ENCODE peak calls at places on chromosomes 12 and 14, in nine cellular contexts. One of them, this sample, is unnamed.

GRCh38 chr14:105941226-105942166 is 415.1 kb downstream of the TMEM121 start:
- DNase-seq in DMS79 treated with DMSO at 0.1 percent for 48 hours: no peak
- DNase-seq in activated CD8-positive, alpha-beta memory T cell treated with anti-CD3 and anti-CD28 coated beads for 48 hours: no peak
- DNase-seq in pons: no peak
- DNase-seq in A673: no peak
- DNase-seq in anterior cingulate cortex: no peak
- DNase-seq in pulmonary artery endothelial cell: no peak
- DNase-seq in HL-60: no peak
- DNase-seq in amygdala: no peak
- DNase-seq in this sample: peak

GRCh38 chr14:99320105-99320572 is 48.1 kb upstream of the BCL11B start:
- DNase-seq in amygdala: no peak
- DNase-seq in pulmonary artery endothelial cell: no peak
- DNase-seq in anterior cingulate cortex: peak
- DNase-seq in pons: no peak
- DNase-seq in HL-60: peak
- DNase-seq in DMS79 treated with DMSO at 0.1 percent for 48 hours: no peak
- DNase-seq in activated CD8-positive, alpha-beta memory T cell treated with anti-CD3 and anti-CD28 coated beads for 48 hours: peak
- DNase-seq in A673: peak
- DNase-seq in this sample: no peak

GRCh38 chr12:47686645-47687240 is 19.1 kb downstream of the RPAP3 start:
- DNase-seq in pons: peak
- DNase-seq in pulmonary artery endothelial cell: peak
- DNase-seq in amygdala: no peak
- DNase-seq in anterior cingulate cortex: no peak
- DNase-seq in activated CD8-positive, alpha-beta memory T cell treated with anti-CD3 and anti-CD28 coated beads for 48 hours: no peak
- DNase-seq in DMS79 treated with DMSO at 0.1 percent for 48 hours: no peak
- DNase-seq in HL-60: peak
- DNase-seq in A673: peak
- DNase-seq in this sample: no peak

GRCh38 chr14:101233016-101233355 is 328.3 kb upstream of the DIO3 start:
- DNase-seq in A673: no peak
- DNase-seq in pulmonary artery endothelial cell: no peak
- DNase-seq in HL-60: no peak
- DNase-seq in amygdala: no peak
- DNase-seq in pons: no peak
- DNase-seq in anterior cingulate cortex: no peak
- DNase-seq in activated CD8-positive, alpha-beta memory T cell treated with anti-CD3 and anti-CD28 coated beads for 48 hours: no peak
- DNase-seq in DMS79 treated with DMSO at 0.1 percent for 48 hours: no peak
- DNase-seq in this sample: peak

GRCh38 chr12:11814362-11814761 is 164.9 kb downstream of the ETV6 start:
- DNase-seq in pons: peak
- DNase-seq in HL-60: no peak
- DNase-seq in amygdala: no peak
- DNase-seq in activated CD8-positive, alpha-beta memory T cell treated with anti-CD3 and anti-CD28 coated beads for 48 hours: no peak
- DNase-seq in anterior cingulate cortex: no peak
- DNase-seq in A673: peak
- DNase-seq in pulmonary artery endothelial cell: no peak
- DNase-seq in DMS79 treated with DMSO at 0.1 percent for 48 hours: no peak
- DNase-seq in this sample: no peak

GRCh38 chr12:11695321-11695720 is 45.8 kb downstream of the ETV6 start:
- DNase-seq in pons: no peak
- DNase-seq in A673: no peak
- DNase-seq in activated CD8-positive, alpha-beta memory T cell treated with anti-CD3 and anti-CD28 coated beads for 48 hours: no peak
- DNase-seq in DMS79 treated with DMSO at 0.1 percent for 48 hours: peak
- DNase-seq in anterior cingulate cortex: no peak
- DNase-seq in amygdala: no peak
- DNase-seq in pulmonary artery endothelial cell: no peak
- DNase-seq in HL-60: no peak
- DNase-seq in this sample: no peak

GRCh38 chr12:129949652-129950051 is 45.8 kb upstream of the TMEM132D start:
- DNase-seq in DMS79 treated with DMSO at 0.1 percent for 48 hours: no peak
- DNase-seq in amygdala: no peak
- DNase-seq in activated CD8-positive, alpha-beta memory T cell treated with anti-CD3 and anti-CD28 coated beads for 48 hours: no peak
- DNase-seq in pons: no peak
- DNase-seq in A673: no peak
- DNase-seq in pulmonary artery endothelial cell: no peak
- DNase-seq in HL-60: no peak
- DNase-seq in anterior cingulate cortex: no peak
- DNase-seq in this sample: peak

GRCh38 chr14:101098641-101099040 is 195.1 kb upstream of the RTL1 start:
- DNase-seq in amygdala: no peak
- DNase-seq in pulmonary artery endothelial cell: peak
- DNase-seq in pons: no peak
- DNase-seq in anterior cingulate cortex: no peak
- DNase-seq in HL-60: no peak
- DNase-seq in DMS79 treated with DMSO at 0.1 percent for 48 hours: no peak
- DNase-seq in A673: peak
- DNase-seq in activated CD8-positive, alpha-beta memory T cell treated with anti-CD3 and anti-CD28 coated beads for 48 hours: no peak
- DNase-seq in this sample: no peak

GRCh38 chr14:76267322-76268012 is 108.5 kb upstream of the ESRRB start:
- DNase-seq in DMS79 treated with DMSO at 0.1 percent for 48 hours: peak
- DNase-seq in pons: peak
- DNase-seq in A673: peak
- DNase-seq in anterior cingulate cortex: peak
- DNase-seq in activated CD8-positive, alpha-beta memory T cell treated with anti-CD3 and anti-CD28 coated beads for 48 hours: no peak
- DNase-seq in pulmonary artery endothelial cell: no peak
- DNase-seq in amygdala: peak
- DNase-seq in HL-60: no peak
- DNase-seq in this sample: no peak

GRCh38 chr12:130222519-130223255 is 60.4 kb downstream of the FZD10 start:
- DNase-seq in DMS79 treated with DMSO at 0.1 percent for 48 hours: no peak
- DNase-seq in A673: no peak
- DNase-seq in pulmonary artery endothelial cell: no peak
- DNase-seq in activated CD8-positive, alpha-beta memory T cell treated with anti-CD3 and anti-CD28 coated beads for 48 hours: no peak
- DNase-seq in amygdala: peak
- DNase-seq in pons: no peak
- DNase-seq in HL-60: no peak
- DNase-seq in anterior cingulate cortex: no peak
- DNase-seq in this sample: no peak

GRCh38 chr14:60508707-60509437 is at the start of gene SIX6:
- DNase-seq in A673: peak
- DNase-seq in anterior cingulate cortex: no peak
- DNase-seq in pulmonary artery endothelial cell: no peak
- DNase-seq in activated CD8-positive, alpha-beta memory T cell treated with anti-CD3 and anti-CD28 coated beads for 48 hours: no peak
- DNase-seq in pons: no peak
- DNase-seq in HL-60: no peak
- DNase-seq in amygdala: no peak
- DNase-seq in DMS79 treated with DMSO at 0.1 percent for 48 hours: peak
- DNase-seq in this sample: no peak

GRCh38 chr14:79044894-79045624 is 874.9 kb downstream of the NRXN3 start:
- DNase-seq in activated CD8-positive, alpha-beta memory T cell treated with anti-CD3 and anti-CD28 coated beads for 48 hours: no peak
- DNase-seq in amygdala: no peak
- DNase-seq in pons: no peak
- DNase-seq in anterior cingulate cortex: no peak
- DNase-seq in HL-60: no peak
- DNase-seq in A673: no peak
- DNase-seq in pulmonary artery endothelial cell: peak
- DNase-seq in DMS79 treated with DMSO at 0.1 percent for 48 hours: no peak
- DNase-seq in this sample: no peak

GRCh38 chr12:92488735-92489134 is 214.1 kb upstream of the PLEKHG7 start:
- DNase-seq in A673: no peak
- DNase-seq in pons: no peak
- DNase-seq in activated CD8-positive, alpha-beta memory T cell treated with anti-CD3 and anti-CD28 coated beads for 48 hours: no peak
- DNase-seq in anterior cingulate cortex: no peak
- DNase-seq in pulmonary artery endothelial cell: no peak
- DNase-seq in HL-60: no peak
- DNase-seq in amygdala: no peak
- DNase-seq in DMS79 treated with DMSO at 0.1 percent for 48 hours: no peak
- DNase-seq in this sample: no peak

GRCh38 chr12:27340971-27341370 is 8.3 kb downstream of the BMAL2 start:
- DNase-seq in A673: no peak
- DNase-seq in pons: no peak
- DNase-seq in DMS79 treated with DMSO at 0.1 percent for 48 hours: no peak
- DNase-seq in anterior cingulate cortex: no peak
- DNase-seq in pulmonary artery endothelial cell: no peak
- DNase-seq in activated CD8-positive, alpha-beta memory T cell treated with anti-CD3 and anti-CD28 coated beads for 48 hours: no peak
- DNase-seq in amygdala: no peak
- DNase-seq in HL-60: no peak
- DNase-seq in this sample: no peak

GRCh38 chr12:76195920-76196319 is 111.4 kb upstream of the NAP1L1 start:
- DNase-seq in amygdala: no peak
- DNase-seq in A673: no peak
- DNase-seq in activated CD8-positive, alpha-beta memory T cell treated with anti-CD3 and anti-CD28 coated beads for 48 hours: no peak
- DNase-seq in anterior cingulate cortex: no peak
- DNase-seq in pons: no peak
- DNase-seq in DMS79 treated with DMSO at 0.1 percent for 48 hours: no peak
- DNase-seq in HL-60: no peak
- DNase-seq in pulmonary artery endothelial cell: no peak
- DNase-seq in this sample: no peak

GRCh38 chr14:91373591-91374245 is 43.9 kb downstream of the CCDC88C start:
- DNase-seq in amygdala: no peak
- DNase-seq in activated CD8-positive, alpha-beta memory T cell treated with anti-CD3 and anti-CD28 coated beads for 48 hours: no peak
- DNase-seq in A673: peak
- DNase-seq in pons: no peak
- DNase-seq in HL-60: no peak
- DNase-seq in pulmonary artery endothelial cell: no peak
- DNase-seq in DMS79 treated with DMSO at 0.1 percent for 48 hours: no peak
- DNase-seq in anterior cingulate cortex: no peak
- DNase-seq in this sample: no peak

GRCh38 chr14:64201931-64202330 is 92.2 kb downstream of the ESR2 start:
- DNase-seq in HL-60: no peak
- DNase-seq in pulmonary artery endothelial cell: no peak
- DNase-seq in DMS79 treated with DMSO at 0.1 percent for 48 hours: no peak
- DNase-seq in pons: no peak
- DNase-seq in A673: no peak
- DNase-seq in amygdala: no peak
- DNase-seq in anterior cingulate cortex: no peak
- DNase-seq in activated CD8-positive, alpha-beta memory T cell treated with anti-CD3 and anti-CD28 coated beads for 48 hours: no peak
- DNase-seq in this sample: no peak

GRCh38 chr14:52837451-52837850 is 46.0 kb upstream of the GNPNAT1 start:
- DNase-seq in pons: no peak
- DNase-seq in pulmonary artery endothelial cell: no peak
- DNase-seq in activated CD8-positive, alpha-beta memory T cell treated with anti-CD3 and anti-CD28 coated beads for 48 hours: no peak
- DNase-seq in DMS79 treated with DMSO at 0.1 percent for 48 hours: no peak
- DNase-seq in anterior cingulate cortex: no peak
- DNase-seq in A673: no peak
- DNase-seq in HL-60: no peak
- DNase-seq in amygdala: no peak
- DNase-seq in this sample: no peak

GRCh38 chr12:58914457-58914856 is 5.8 kb downstream of the LRIG3 start:
- DNase-seq in activated CD8-positive, alpha-beta memory T cell treated with anti-CD3 and anti-CD28 coated beads for 48 hours: no peak
- DNase-seq in DMS79 treated with DMSO at 0.1 percent for 48 hours: no peak
- DNase-seq in pons: no peak
- DNase-seq in amygdala: no peak
- DNase-seq in A673: no peak
- DNase-seq in pulmonary artery endothelial cell: no peak
- DNase-seq in HL-60: no peak
- DNase-seq in anterior cingulate cortex: no peak
- DNase-seq in this sample: no peak

GRCh38 chr12:123937707-123938600 is 34.7 kb downstream of the CCDC92 start:
- DNase-seq in pulmonary artery endothelial cell: no peak
- DNase-seq in anterior cingulate cortex: no peak
- DNase-seq in A673: no peak
- DNase-seq in amygdala: no peak
- DNase-seq in DMS79 treated with DMSO at 0.1 percent for 48 hours: no peak
- DNase-seq in activated CD8-positive, alpha-beta memory T cell treated with anti-CD3 and anti-CD28 coated beads for 48 hours: peak
- DNase-seq in HL-60: no peak
- DNase-seq in pons: no peak
- DNase-seq in this sample: no peak

GRCh38 chr12:103901518-103902173 is 28.6 kb upstream of the HSP90B1 start:
- DNase-seq in anterior cingulate cortex: no peak
- DNase-seq in DMS79 treated with DMSO at 0.1 percent for 48 hours: peak
- DNase-seq in amygdala: no peak
- DNase-seq in activated CD8-positive, alpha-beta memory T cell treated with anti-CD3 and anti-CD28 coated beads for 48 hours: no peak
- DNase-seq in HL-60: no peak
- DNase-seq in pons: no peak
- DNase-seq in A673: no peak
- DNase-seq in pulmonary artery endothelial cell: no peak
- DNase-seq in this sample: no peak

GRCh38 chr14:22336031-22336430 is 253.0 kb downstream of the DAD1 start:
- DNase-seq in pulmonary artery endothelial cell: no peak
- DNase-seq in pons: no peak
- DNase-seq in amygdala: no peak
- DNase-seq in DMS79 treated with DMSO at 0.1 percent for 48 hours: no peak
- DNase-seq in activated CD8-positive, alpha-beta memory T cell treated with anti-CD3 and anti-CD28 coated beads for 48 hours: no peak
- DNase-seq in anterior cingulate cortex: no peak
- DNase-seq in HL-60: no peak
- DNase-seq in A673: no peak
- DNase-seq in this sample: no peak

GRCh38 chr12:120688527-120689071 is 1.6 kb downstream of the MLEC start:
- DNase-seq in DMS79 treated with DMSO at 0.1 percent for 48 hours: peak
- DNase-seq in pons: peak
- DNase-seq in HL-60: peak
- DNase-seq in amygdala: no peak
- DNase-seq in activated CD8-positive, alpha-beta memory T cell treated with anti-CD3 and anti-CD28 coated beads for 48 hours: no peak
- DNase-seq in A673: no peak
- DNase-seq in pulmonary artery endothelial cell: no peak
- DNase-seq in anterior cingulate cortex: no peak
- DNase-seq in this sample: no peak

GRCh38 chr12:51471465-51471864 is 46.8 kb downstream of the SLC4A8 start:
- DNase-seq in pons: peak
- DNase-seq in anterior cingulate cortex: no peak
- DNase-seq in pulmonary artery endothelial cell: peak
- DNase-seq in HL-60: no peak
- DNase-seq in A673: no peak
- DNase-seq in activated CD8-positive, alpha-beta memory T cell treated with anti-CD3 and anti-CD28 coated beads for 48 hours: no peak
- DNase-seq in DMS79 treated with DMSO at 0.1 percent for 48 hours: no peak
- DNase-seq in amygdala: no peak
- DNase-seq in this sample: no peak

GRCh38 chr12:41621288-41621687 is 433.2 kb downstream of the PDZRN4 start:
- DNase-seq in pulmonary artery endothelial cell: no peak
- DNase-seq in A673: no peak
- DNase-seq in HL-60: no peak
- DNase-seq in amygdala: no peak
- DNase-seq in DMS79 treated with DMSO at 0.1 percent for 48 hours: no peak
- DNase-seq in pons: no peak
- DNase-seq in anterior cingulate cortex: no peak
- DNase-seq in activated CD8-positive, alpha-beta memory T cell treated with anti-CD3 and anti-CD28 coated beads for 48 hours: no peak
- DNase-seq in this sample: no peak

GRCh38 chr12:132161796-132162507 is 17.7 kb downstream of the NOC4L start:
- DNase-seq in anterior cingulate cortex: no peak
- DNase-seq in A673: no peak
- DNase-seq in pons: no peak
- DNase-seq in activated CD8-positive, alpha-beta memory T cell treated with anti-CD3 and anti-CD28 coated beads for 48 hours: no peak
- DNase-seq in HL-60: no peak
- DNase-seq in pulmonary artery endothelial cell: no peak
- DNase-seq in DMS79 treated with DMSO at 0.1 percent for 48 hours: no peak
- DNase-seq in amygdala: no peak
- DNase-seq in this sample: no peak

GRCh38 chr14:77088219-77088618 is 9.8 kb upstream of the CIPC start:
- DNase-seq in HL-60: no peak
- DNase-seq in activated CD8-positive, alpha-beta memory T cell treated with anti-CD3 and anti-CD28 coated beads for 48 hours: no peak
- DNase-seq in pulmonary artery endothelial cell: no peak
- DNase-seq in amygdala: no peak
- DNase-seq in DMS79 treated with DMSO at 0.1 percent for 48 hours: peak
- DNase-seq in A673: no peak
- DNase-seq in pons: no peak
- DNase-seq in anterior cingulate cortex: no peak
- DNase-seq in this sample: no peak

GRCh38 chr12:116336542-116337065 is 59.1 kb upstream of the MED13L start:
- DNase-seq in pulmonary artery endothelial cell: no peak
- DNase-seq in anterior cingulate cortex: no peak
- DNase-seq in pons: no peak
- DNase-seq in DMS79 treated with DMSO at 0.1 percent for 48 hours: no peak
- DNase-seq in A673: no peak
- DNase-seq in HL-60: peak
- DNase-seq in amygdala: no peak
- DNase-seq in activated CD8-positive, alpha-beta memory T cell treated with anti-CD3 and anti-CD28 coated beads for 48 hours: no peak
- DNase-seq in this sample: peak

GRCh38 chr12:67709367-67709954 is 60.9 kb downstream of the DYRK2 start:
- DNase-seq in DMS79 treated with DMSO at 0.1 percent for 48 hours: no peak
- DNase-seq in A673: no peak
- DNase-seq in activated CD8-positive, alpha-beta memory T cell treated with anti-CD3 and anti-CD28 coated beads for 48 hours: no peak
- DNase-seq in pons: no peak
- DNase-seq in anterior cingulate cortex: no peak
- DNase-seq in amygdala: no peak
- DNase-seq in HL-60: no peak
- DNase-seq in pulmonary artery endothelial cell: no peak
- DNase-seq in this sample: no peak

GRCh38 chr12:90589966-90590365 is 365.0 kb downstream of the CCER1 start:
- DNase-seq in activated CD8-positive, alpha-beta memory T cell treated with anti-CD3 and anti-CD28 coated beads for 48 hours: no peak
- DNase-seq in anterior cingulate cortex: no peak
- DNase-seq in A673: no peak
- DNase-seq in pulmonary artery endothelial cell: no peak
- DNase-seq in pons: no peak
- DNase-seq in HL-60: no peak
- DNase-seq in amygdala: no peak
- DNase-seq in DMS79 treated with DMSO at 0.1 percent for 48 hours: no peak
- DNase-seq in this sample: no peak

GRCh38 chr12:62517887-62518286 is 51.3 kb downstream of the MON2 start:
- DNase-seq in DMS79 treated with DMSO at 0.1 percent for 48 hours: no peak
- DNase-seq in pons: peak
- DNase-seq in anterior cingulate cortex: no peak
- DNase-seq in pulmonary artery endothelial cell: no peak
- DNase-seq in A673: peak
- DNase-seq in HL-60: no peak
- DNase-seq in activated CD8-positive, alpha-beta memory T cell treated with anti-CD3 and anti-CD28 coated beads for 48 hours: no peak
- DNase-seq in amygdala: no peak
- DNase-seq in this sample: no peak